ENCODE peak calls at places on chromosome 13, in eight cellular contexts. M, I, L, J, E, V, Q and Y are unnamed samples.

GRCh38 chr13:109162248-109163051 is 533.0 kb downstream of the MYO16 start:
- DNase-seq in E (no peak), I (no peak), L (peak; percentile 85), J (no peak), Q (no peak), M (peak; percentile 22), V (no peak), Y (no peak)

GRCh38 chr13:44739539-44739938 is 163.4 kb upstream of the TSC22D1 start:
- DNase-seq in E (no peak), M (no peak), Q (no peak), J (no peak), I (no peak), L (no peak), V (no peak), Y (no peak)

GRCh38 chr13:35499131-35500051 is 22.9 kb upstream of the MAB21L1 start:
- DNase-seq in V (no peak), L (no peak), E (no peak), J (no peak), Q (no peak), I (no peak), M (no peak), Y (no peak)

GRCh38 chr13:37138169-37138568 is 32.7 kb upstream of the CSNK1A1L start:
- DNase-seq in V (peak; percentile 19), I (no peak), J (no peak), L (no peak), E (no peak), M (no peak), Q (peak; percentile 4), Y (no peak)

GRCh38 chr13:102902789-102903347 is 57.0 kb downstream of the ERCC5 start:
- DNase-seq in Q (no peak), L (no peak), J (no peak), V (peak; percentile 22), I (no peak), E (no peak), M (no peak), Y (no peak)

GRCh38 chr13:20847298-20847697 is 55.2 kb downstream of the XPO4 start:
- DNase-seq in I (no peak), J (no peak), L (no peak), V (no peak), Q (no peak), E (no peak), M (no peak), Y (no peak)

GRCh38 chr13:23634897-23635296 is 64.7 kb downstream of the TNFRSF19 start:
- DNase-seq in L (no peak), V (no peak), J (no peak), I (no peak), E (no peak), Q (no peak), M (no peak), Y (no peak)

GRCh38 chr13:23621316-23621645 is 51.1 kb downstream of the TNFRSF19 start:
- DNase-seq in Q (peak; percentile 57), E (no peak), M (no peak), I (no peak), L (no peak), J (no peak), V (peak; percentile 20), Y (no peak)

GRCh38 chr13:109416001-109416400 is 370.4 kb downstream of the IRS2 start:
- DNase-seq in Q (no peak), M (no peak), I (no peak), J (no peak), V (no peak), E (no peak), L (peak; percentile 84), Y (no peak)

GRCh38 chr13:79870123-79870522 is 389.2 kb downstream of the NDFIP2 start:
- DNase-seq in L (no peak), I (no peak), V (no peak), J (no peak), Q (no peak), M (no peak), E (no peak), Y (no peak)

GRCh38 chr13:79225487-79226232 is 180.4 kb downstream of the RBM26 start:
- DNase-seq in I (no peak), E (no peak), M (no peak), Q (peak; percentile 3), V (no peak), L (no peak), J (no peak), Y (no peak)

GRCh38 chr13:22592515-22592914 is 588.3 kb upstream of the SGCG start:
- DNase-seq in V (no peak), I (no peak), Q (no peak), E (no peak), M (no peak), J (no peak), L (no peak), Y (no peak)

GRCh38 chr13:91620670-91621141 is 222.3 kb downstream of the GPC5 start:
- DNase-seq in M (no peak), E (no peak), L (no peak), V (no peak), J (no peak), I (no peak), Q (no peak), Y (no peak)

GRCh38 chr13:110521946-110522345 is 39.6 kb downstream of the RAB20 start:
- DNase-seq in L (no peak), J (no peak), V (no peak), M (no peak), I (no peak), E (no peak), Q (no peak), Y (peak; percentile 47)

GRCh38 chr13:105273665-105274222 is 1261.7 kb downstream of the EFNB2 start:
- DNase-seq in Q (no peak), J (no peak), M (no peak), I (no peak), L (no peak), E (no peak), V (no peak), Y (no peak)

GRCh38 chr13:101453784-101454201 is 1.3 kb downstream of the ITGBL1 start:
- DNase-seq in J (peak; percentile 47), I (no peak), V (no peak), E (peak; percentile 48), M (peak; percentile 9), Q (no peak), L (no peak), Y (no peak)

GRCh38 chr13:52159159-52159982 is at the start of gene NEK3:
- DNase-seq in L (peak; percentile 92), J (peak; percentile 66), V (peak; percentile 59), I (peak; percentile 84), E (peak; percentile 81), M (peak; percentile 78), Q (peak; percentile 75), Y (peak; percentile 44)

GRCh38 chr13:52162279-52163101 is 3.1 kb upstream of the NEK3 start:
- DNase-seq in J (no peak), E (no peak), Q (no peak), L (no peak), V (peak; percentile 97), M (no peak), I (no peak), Y (no peak)

GRCh38 chr13:52158629-52159158 is 703 bp downstream of the NEK3 start:
- DNase-seq in L (peak; percentile 92), J (no peak), I (no peak), V (no peak), M (peak; percentile 54), Q (peak; percentile 12), E (peak; percentile 52), Y (no peak)

GRCh38 chr13:52161193-52161646 is 1.8 kb upstream of the NEK3 start:
- DNase-seq in E (no peak), I (no peak), V (peak; percentile 80), L (no peak), M (no peak), J (no peak), Q (no peak), Y (no peak)

GRCh38 chr13:52160053-52160452 is 656 bp upstream of the NEK3 start:
- DNase-seq in Q (no peak), M (no peak), L (no peak), J (no peak), E (no peak), V (no peak), I (no peak), Y (no peak)
- H3K27ac ChIP-seq in Q (no peak overlapping the region), M (peak overlapping the region; percentile 91), L (no peak overlapping the region), J (no peak overlapping the region), E (no peak overlapping the region), V (peak overlapping the region; percentile 86), I (no peak overlapping the region), Y (peak overlapping the region; percentile 87)

DNA sequence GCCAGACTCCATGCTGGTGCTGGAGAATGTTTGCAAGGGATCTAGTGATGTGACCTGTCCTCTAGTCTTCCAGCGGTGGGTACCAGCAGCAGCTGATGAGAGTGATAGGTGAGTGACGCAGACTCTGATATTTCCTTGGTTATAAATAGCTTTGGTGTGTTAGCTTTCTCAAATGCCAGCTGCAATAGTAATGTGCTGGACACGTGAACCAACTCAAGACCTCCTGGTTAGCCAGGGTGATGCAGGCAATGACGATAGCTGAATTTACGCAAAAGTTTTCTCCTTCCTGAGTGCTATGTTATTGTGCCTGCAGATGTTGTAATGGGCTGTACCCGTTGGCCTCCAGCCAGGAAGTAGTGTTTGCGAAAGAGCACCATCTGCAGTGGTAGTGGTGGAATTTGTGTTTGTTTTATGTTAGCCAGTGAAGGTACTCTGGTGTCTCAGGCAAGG is 129.5 kb downstream of the CYSLTR2 start:
- DNase-seq in L (peak; percentile 88), E (peak; percentile 59), Q (peak; percentile 88), V (peak; percentile 63), M (peak; percentile 69), I (peak; percentile 89), J (peak; percentile 70), Y (peak; percentile 76)
- TF ChIP-seq EP300 in L (no peak), E (peak; percentile 55), Q (peak; percentile 88), V (no peak), M (peak; percentile 70), I (peak; percentile 34), J (peak; percentile 36), Y (peak; percentile 99)

GRCh38 chr13:99505814-99506269 is 4.6 kb downstream of the TM9SF2 start:
- DNase-seq in Q (peak; percentile 3), E (no peak), M (no peak), I (no peak), L (no peak), J (no peak), V (no peak), Y (no peak)
- H3K27ac ChIP-seq in Q (no peak overlapping the region), E (no peak overlapping the region), M (no peak overlapping the region), I (no peak overlapping the region), L (no peak overlapping the region), J (no peak overlapping the region), V (no peak overlapping the region), Y (no peak overlapping the region)

GRCh38 chr13:25204843-25205242 is 32.8 kb upstream of the AMER2 start:
- DNase-seq in Q (no peak), I (no peak), J (no peak), V (no peak), M (no peak), L (no peak), E (no peak), Y (no peak)

GRCh38 chr13:25196971-25197370 is 24.9 kb upstream of the AMER2 start:
- DNase-seq in I (no peak), J (no peak), M (no peak), Q (no peak), L (no peak), V (no peak), E (no peak), Y (no peak)

GRCh38 chr13:25203256-25203794 is 31.2 kb upstream of the AMER2 start:
- DNase-seq in M (no peak), E (no peak), Q (no peak), V (no peak), L (no peak), J (no peak), I (no peak), Y (no peak)

DNA sequence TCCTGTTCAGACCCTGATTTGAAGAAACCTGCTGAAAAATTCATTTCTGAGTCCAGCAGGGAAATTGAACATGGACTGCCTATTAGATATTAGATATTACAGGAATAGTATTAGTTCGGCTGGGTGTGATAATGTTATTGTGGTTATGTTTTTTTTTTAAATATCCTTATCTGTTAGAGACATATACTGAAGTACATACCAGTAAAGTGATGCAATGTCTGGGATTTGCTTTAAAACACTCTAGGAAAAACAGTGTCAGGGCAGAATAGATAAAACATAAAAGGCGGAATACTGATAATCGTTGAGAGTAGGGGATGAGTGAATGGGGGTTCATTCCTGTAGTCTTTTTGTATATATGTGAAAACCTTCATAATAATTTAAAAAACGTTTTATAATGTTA is 28.7 kb upstream of the AMER2 start:
- DNase-seq in J (no peak), E (no peak), M (no peak), V (no peak), L (no peak), Q (no peak), I (no peak), Y (no peak)
- TF ChIP-seq EP300 in J (no peak), E (no peak), M (no peak), V (no peak), L (no peak), Q (no peak), I (no peak), Y (no peak)